ENCODE peak calls at places on chromosomes 3 and 15, in five cellular contexts. One of them, this sample, is unnamed.
A peak's percentile ranks its signal among the peaks of the same experiment; 100 is the strongest.

GRCh38 chr3:176937994-176938393 is 259.3 kb downstream of the TBL1XR1 start:
- DNase-seq in astrocyte: no peak
- DNase-seq in sigmoid colon: no peak
- DNase-seq in neuronal stem cell: no peak
- DNase-seq in GM23338: no peak
- DNase-seq in this sample: no peak

GRCh38 chr3:123834631-123835030 is 49.5 kb downstream of the MYLK start:
- DNase-seq in astrocyte: peak; percentile 98
- DNase-seq in sigmoid colon: no peak
- DNase-seq in neuronal stem cell: no peak
- DNase-seq in GM23338: no peak
- DNase-seq in this sample: no peak

GRCh38 chr3:195756935-195757302 is 36.1 kb downstream of the MUC20 start:
- DNase-seq in astrocyte: no peak
- DNase-seq in sigmoid colon: no peak
- DNase-seq in neuronal stem cell: no peak
- DNase-seq in GM23338: no peak
- DNase-seq in this sample: peak; percentile 34

GRCh38 chr3:61853912-61854311 is 292.5 kb downstream of the PTPRG start:
- DNase-seq in astrocyte: no peak
- DNase-seq in sigmoid colon: no peak
- DNase-seq in neuronal stem cell: no peak
- DNase-seq in GM23338: no peak
- DNase-seq in this sample: no peak

GRCh38 chr3:186663351-186664118 is 2.3 kb upstream of the HRG start:
- DNase-seq in astrocyte: no peak
- DNase-seq in sigmoid colon: no peak
- DNase-seq in neuronal stem cell: no peak
- DNase-seq in GM23338: peak; percentile 27
- DNase-seq in this sample: no peak

GRCh38 chr3:64187065-64187959 is 38.0 kb downstream of the PRICKLE2 start:
- DNase-seq in astrocyte: peak; percentile 98
- DNase-seq in sigmoid colon: peak; percentile 94
- DNase-seq in neuronal stem cell: no peak
- DNase-seq in GM23338: no peak
- DNase-seq in this sample: no peak

GRCh38 chr3:149215474-149215873 is 6.2 kb downstream of the CP start:
- DNase-seq in astrocyte: peak; percentile 31
- DNase-seq in sigmoid colon: no peak
- DNase-seq in neuronal stem cell: no peak
- DNase-seq in GM23338: no peak
- DNase-seq in this sample: no peak

GRCh38 chr3:83769791-83770663 is 1188.8 kb upstream of the CADM2 start:
- DNase-seq in astrocyte: no peak
- DNase-seq in sigmoid colon: no peak
- DNase-seq in neuronal stem cell: no peak
- DNase-seq in GM23338: no peak
- DNase-seq in this sample: peak; percentile 57

GRCh38 chr3:150349314-150350097 is 58.6 kb upstream of the TSC22D2 start:
- DNase-seq in astrocyte: no peak
- DNase-seq in sigmoid colon: peak; percentile 70
- DNase-seq in neuronal stem cell: peak; percentile 30
- DNase-seq in GM23338: no peak
- DNase-seq in this sample: peak; percentile 35
- H3K4me1 ChIP-seq in astrocyte: peaks cover 35% of the 10 kb centered on the region
- H3K4me1 ChIP-seq in sigmoid colon: peaks cover 26% of the 10 kb centered on the region
- H3K4me1 ChIP-seq in neuronal stem cell: peaks cover 5% of the 10 kb centered on the region
- H3K4me1 ChIP-seq in GM23338: peaks cover 23% of the 10 kb centered on the region
- H3K4me1 ChIP-seq in this sample: no peaks in the 10 kb centered on the region

GRCh38 chr15:69303337-69304175 is 4.8 kb downstream of the PAQR5 start:
- DNase-seq in astrocyte: no peak
- DNase-seq in sigmoid colon: no peak
- DNase-seq in neuronal stem cell: no peak
- DNase-seq in GM23338: peak; percentile 72
- DNase-seq in this sample: no peak
- H3K27ac ChIP-seq in astrocyte: no peak overlapping the region
- H3K27ac ChIP-seq in sigmoid colon: no peak overlapping the region
- H3K27ac ChIP-seq in neuronal stem cell: no peak overlapping the region
- H3K27ac ChIP-seq in GM23338: no peak overlapping the region
- H3K27ac ChIP-seq in this sample: no peak overlapping the region

GRCh38 chr15:68281008-68281407 is 3.5 kb downstream of the FEM1B start:
- DNase-seq in astrocyte: no peak
- DNase-seq in sigmoid colon: no peak
- DNase-seq in neuronal stem cell: no peak
- DNase-seq in GM23338: no peak
- DNase-seq in this sample: no peak
- H3K4me3 ChIP-seq in astrocyte: peak overlapping the region; percentile 73
- H3K4me3 ChIP-seq in sigmoid colon: peak overlapping the region; percentile 92
- H3K4me3 ChIP-seq in neuronal stem cell: peak overlapping the region; percentile 14
- H3K4me3 ChIP-seq in GM23338: peak overlapping the region; percentile 95
- H3K4me3 ChIP-seq in this sample: no peak overlapping the region

GRCh38 chr3:50268276-50268675 is 671 bp upstream of the SEMA3B start:
- DNase-seq in astrocyte: no peak
- DNase-seq in sigmoid colon: no peak
- DNase-seq in neuronal stem cell: no peak
- DNase-seq in GM23338: no peak
- DNase-seq in this sample: no peak
- H3K4me1 ChIP-seq in astrocyte: peaks cover 42% of the 10 kb centered on the region
- H3K4me1 ChIP-seq in sigmoid colon: peaks cover 71% of the 10 kb centered on the region
- H3K4me1 ChIP-seq in neuronal stem cell: peaks cover 57% of the 10 kb centered on the region
- H3K4me1 ChIP-seq in GM23338: peaks cover 48% of the 10 kb centered on the region
- H3K4me1 ChIP-seq in this sample: peaks cover 14% of the 10 kb centered on the region

GRCh38 chr15:84813435-84813834 is 3.7 kb upstream of the ALPK3 start:
- DNase-seq in astrocyte: no peak
- DNase-seq in sigmoid colon: no peak
- DNase-seq in neuronal stem cell: no peak
- DNase-seq in GM23338: no peak
- DNase-seq in this sample: no peak
- H3K27ac ChIP-seq in astrocyte: no peak overlapping the region
- H3K27ac ChIP-seq in sigmoid colon: no peak overlapping the region
- H3K27ac ChIP-seq in neuronal stem cell: no peak overlapping the region
- H3K27ac ChIP-seq in GM23338: no peak overlapping the region
- H3K27ac ChIP-seq in this sample: no peak overlapping the region

DNA sequence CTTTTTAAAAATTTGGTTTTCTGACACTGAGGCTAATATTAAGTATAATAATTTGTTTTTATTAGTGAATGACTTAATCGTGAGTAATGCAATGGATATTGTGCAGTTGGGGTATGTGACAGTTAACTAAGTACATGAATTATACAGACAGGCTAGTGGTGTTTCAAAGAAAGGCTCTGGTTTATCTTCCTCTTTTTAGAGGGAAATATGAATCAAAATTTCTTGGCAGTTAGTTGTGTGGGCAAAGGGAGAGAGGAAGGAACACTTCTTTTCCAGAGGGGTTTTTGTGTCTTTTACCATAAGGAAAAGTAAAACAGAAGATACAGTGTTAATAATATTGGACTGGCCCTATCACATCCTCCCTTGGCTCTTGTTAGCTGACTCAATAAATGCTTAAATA is 2.7 kb downstream of the ZNF654 start:
- DNase-seq in astrocyte: no peak
- DNase-seq in sigmoid colon: no peak
- DNase-seq in neuronal stem cell: no peak
- DNase-seq in GM23338: no peak
- DNase-seq in this sample: no peak
- H3K4me3 ChIP-seq in astrocyte: no peak overlapping the region
- H3K4me3 ChIP-seq in sigmoid colon: no peak overlapping the region
- H3K4me3 ChIP-seq in neuronal stem cell: no peak overlapping the region
- H3K4me3 ChIP-seq in GM23338: no peak overlapping the region
- H3K4me3 ChIP-seq in this sample: no peak overlapping the region

GRCh38 chr3:43291546-43291945 is 5.2 kb downstream of the SNRK start:
- DNase-seq in astrocyte: peak; percentile 10
- DNase-seq in sigmoid colon: no peak
- DNase-seq in neuronal stem cell: no peak
- DNase-seq in GM23338: no peak
- DNase-seq in this sample: no peak
- H3K4me1 ChIP-seq in astrocyte: peaks cover 12% of the 10 kb centered on the region
- H3K4me1 ChIP-seq in sigmoid colon: peaks cover 59% of the 10 kb centered on the region
- H3K4me1 ChIP-seq in neuronal stem cell: peaks cover 5% of the 10 kb centered on the region
- H3K4me1 ChIP-seq in GM23338: peaks cover 12% of the 10 kb centered on the region
- H3K4me1 ChIP-seq in this sample: peaks cover 94% of the 10 kb centered on the region

DNA sequence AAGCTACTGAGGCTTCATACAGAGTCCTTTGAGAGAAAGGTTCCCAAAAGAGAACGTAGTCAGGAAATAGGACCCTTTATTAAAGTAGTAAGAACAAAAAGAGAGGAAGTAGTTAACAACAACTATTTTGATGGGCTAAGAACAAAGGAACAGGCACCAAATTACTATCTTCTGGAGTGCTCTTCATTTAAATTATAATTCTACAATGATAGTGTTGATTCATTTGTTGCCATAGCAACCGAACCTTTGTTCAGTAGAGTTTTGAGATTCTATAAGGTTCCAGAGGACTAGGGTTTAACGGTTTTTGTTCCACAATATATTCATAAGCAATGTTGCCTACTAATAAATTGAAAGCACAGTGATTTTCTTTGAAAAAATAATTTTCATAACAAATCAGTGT is 78.8 kb downstream of the CMSS1 start:
- DNase-seq in astrocyte: no peak
- DNase-seq in sigmoid colon: no peak
- DNase-seq in neuronal stem cell: no peak
- DNase-seq in GM23338: peak; percentile 83
- DNase-seq in this sample: no peak
- H3K27ac ChIP-seq in astrocyte: peak overlapping the region; percentile 91
- H3K27ac ChIP-seq in sigmoid colon: no peak overlapping the region
- H3K27ac ChIP-seq in neuronal stem cell: no peak overlapping the region
- H3K27ac ChIP-seq in GM23338: peak overlapping the region; percentile 61
- H3K27ac ChIP-seq in this sample: peak overlapping the region; percentile 64

This sample was measured in spleen.